ENCODE peak calls at places on chromosomes 2 and 18, in nine cellular contexts. One of them, this sample, is unnamed. For H3K9me3, the result is how much of the 10 kb centered on the place peaks cover.

GRCh38 chr18:30280861-30281470 is 761.6 kb downstream of the DSC3 start:
- DNase-seq in PC-3: peak
- DNase-seq in spleen: no peak
- DNase-seq in right cardiac atrium: no peak
- DNase-seq in lower lobe of right lung: no peak
- DNase-seq in tibial artery: no peak
- DNase-seq in heart right ventricle: no peak
- DNase-seq in AG04450: peak
- DNase-seq in A549: no peak
- DNase-seq in this sample: no peak

GRCh38 chr18:10320848-10321247 is 133.6 kb upstream of the APCDD1 start:
- DNase-seq in lower lobe of right lung: no peak
- DNase-seq in tibial artery: no peak
- DNase-seq in spleen: no peak
- DNase-seq in right cardiac atrium: no peak
- DNase-seq in AG04450: no peak
- DNase-seq in PC-3: no peak
- DNase-seq in heart right ventricle: no peak
- DNase-seq in A549: no peak
- DNase-seq in this sample: no peak

GRCh38 chr2:2699117-2699497 is 368.0 kb upstream of the MYT1L start:
- DNase-seq in PC-3: no peak
- DNase-seq in heart right ventricle: no peak
- DNase-seq in spleen: no peak
- DNase-seq in lower lobe of right lung: no peak
- DNase-seq in A549: no peak
- DNase-seq in right cardiac atrium: no peak
- DNase-seq in tibial artery: no peak
- DNase-seq in AG04450: no peak
- DNase-seq in this sample: no peak

GRCh38 chr2:8546319-8547283 is 135.3 kb upstream of the ID2 start:
- DNase-seq in A549: no peak
- DNase-seq in right cardiac atrium: no peak
- DNase-seq in lower lobe of right lung: peak
- DNase-seq in spleen: peak
- DNase-seq in AG04450: no peak
- DNase-seq in heart right ventricle: no peak
- DNase-seq in tibial artery: peak
- DNase-seq in PC-3: no peak
- DNase-seq in this sample: no peak

GRCh38 chr18:62837011-62837410 is 121.7 kb downstream of the PHLPP1 start:
- DNase-seq in PC-3: no peak
- DNase-seq in lower lobe of right lung: no peak
- DNase-seq in AG04450: no peak
- DNase-seq in spleen: no peak
- DNase-seq in A549: no peak
- DNase-seq in heart right ventricle: no peak
- DNase-seq in tibial artery: no peak
- DNase-seq in right cardiac atrium: no peak
- DNase-seq in this sample: no peak

GRCh38 chr2:206915136-206915535 is 24.2 kb upstream of the CPO start:
- DNase-seq in tibial artery: no peak
- DNase-seq in spleen: no peak
- DNase-seq in heart right ventricle: no peak
- DNase-seq in AG04450: peak
- DNase-seq in lower lobe of right lung: no peak
- DNase-seq in right cardiac atrium: no peak
- DNase-seq in A549: no peak
- DNase-seq in PC-3: peak
- DNase-seq in this sample: no peak

GRCh38 chr2:205032093-205032551 is 486.8 kb downstream of the PARD3B start:
- DNase-seq in AG04450: no peak
- DNase-seq in PC-3: no peak
- DNase-seq in lower lobe of right lung: no peak
- DNase-seq in heart right ventricle: no peak
- DNase-seq in A549: no peak
- DNase-seq in tibial artery: no peak
- DNase-seq in right cardiac atrium: no peak
- DNase-seq in spleen: no peak
- DNase-seq in this sample: no peak

GRCh38 chr2:229431331-229431954 is 160.4 kb upstream of the PID1 start:
- DNase-seq in spleen: no peak
- DNase-seq in AG04450: no peak
- DNase-seq in A549: no peak
- DNase-seq in PC-3: peak
- DNase-seq in right cardiac atrium: no peak
- DNase-seq in tibial artery: no peak
- DNase-seq in heart right ventricle: no peak
- DNase-seq in lower lobe of right lung: no peak
- DNase-seq in this sample: no peak

GRCh38 chr2:240225116-240225515 is 84.7 kb upstream of the OTOS start:
- DNase-seq in right cardiac atrium: no peak
- DNase-seq in spleen: peak
- DNase-seq in lower lobe of right lung: no peak
- DNase-seq in tibial artery: peak
- DNase-seq in A549: no peak
- DNase-seq in PC-3: no peak
- DNase-seq in heart right ventricle: no peak
- DNase-seq in AG04450: no peak
- DNase-seq in this sample: no peak

GRCh38 chr2:162266468-162266754 is 23.2 kb upstream of the FAP start:
- DNase-seq in tibial artery: no peak
- DNase-seq in lower lobe of right lung: no peak
- DNase-seq in heart right ventricle: no peak
- DNase-seq in PC-3: no peak
- DNase-seq in A549: no peak
- DNase-seq in right cardiac atrium: no peak
- DNase-seq in spleen: no peak
- DNase-seq in AG04450: no peak
- DNase-seq in this sample: no peak

GRCh38 chr2:145305854-145306253 is 785.9 kb upstream of the ZEB2 start:
- DNase-seq in right cardiac atrium: no peak
- DNase-seq in heart right ventricle: no peak
- DNase-seq in tibial artery: no peak
- DNase-seq in lower lobe of right lung: no peak
- DNase-seq in PC-3: no peak
- DNase-seq in A549: no peak
- DNase-seq in spleen: no peak
- DNase-seq in AG04450: no peak
- DNase-seq in this sample: no peak

GRCh38 chr2:40043191-40043590 is 264.1 kb upstream of the THUMPD2 start:
- DNase-seq in AG04450: no peak
- DNase-seq in A549: no peak
- DNase-seq in spleen: no peak
- DNase-seq in PC-3: no peak
- DNase-seq in heart right ventricle: no peak
- DNase-seq in lower lobe of right lung: no peak
- DNase-seq in right cardiac atrium: no peak
- DNase-seq in tibial artery: no peak
- DNase-seq in this sample: no peak

GRCh38 chr2:10432315-10433181 is 15.6 kb downstream of the ODC1 start:
- DNase-seq in lower lobe of right lung: peak
- DNase-seq in AG04450: no peak
- DNase-seq in heart right ventricle: no peak
- DNase-seq in A549: no peak
- DNase-seq in right cardiac atrium: peak
- DNase-seq in PC-3: no peak
- DNase-seq in spleen: peak
- DNase-seq in tibial artery: no peak
- DNase-seq in this sample: no peak

GRCh38 chr2:127165539-127165935 is 54.6 kb downstream of the CYP27C1 start:
- DNase-seq in spleen: peak
- DNase-seq in tibial artery: no peak
- DNase-seq in heart right ventricle: no peak
- DNase-seq in lower lobe of right lung: no peak
- DNase-seq in PC-3: no peak
- DNase-seq in A549: no peak
- DNase-seq in AG04450: no peak
- DNase-seq in right cardiac atrium: no peak
- DNase-seq in this sample: no peak

GRCh38 chr2:16222326-16222725 is 282.0 kb downstream of the MYCN start:
- DNase-seq in heart right ventricle: no peak
- DNase-seq in A549: no peak
- DNase-seq in AG04450: no peak
- DNase-seq in right cardiac atrium: no peak
- DNase-seq in PC-3: no peak
- DNase-seq in lower lobe of right lung: no peak
- DNase-seq in spleen: no peak
- DNase-seq in tibial artery: peak
- DNase-seq in this sample: no peak

GRCh38 chr2:172333206-172333605 is 94.2 kb upstream of the ITGA6 start:
- DNase-seq in right cardiac atrium: no peak
- DNase-seq in A549: no peak
- DNase-seq in tibial artery: no peak
- DNase-seq in spleen: no peak
- DNase-seq in heart right ventricle: no peak
- DNase-seq in PC-3: no peak
- DNase-seq in AG04450: no peak
- DNase-seq in lower lobe of right lung: no peak
- DNase-seq in this sample: no peak

GRCh38 chr2:85763831-85764230 is 10.0 kb downstream of the ATOH8 start:
- DNase-seq in spleen: no peak
- DNase-seq in PC-3: no peak
- DNase-seq in AG04450: no peak
- DNase-seq in tibial artery: no peak
- DNase-seq in A549: no peak
- DNase-seq in lower lobe of right lung: no peak
- DNase-seq in right cardiac atrium: peak
- DNase-seq in heart right ventricle: no peak
- DNase-seq in this sample: no peak

GRCh38 chr2:160911258-160911657 is 249.0 kb upstream of the TANK start:
- DNase-seq in tibial artery: no peak
- DNase-seq in lower lobe of right lung: no peak
- DNase-seq in right cardiac atrium: no peak
- DNase-seq in spleen: no peak
- DNase-seq in AG04450: no peak
- DNase-seq in heart right ventricle: no peak
- DNase-seq in PC-3: no peak
- DNase-seq in A549: no peak
- DNase-seq in this sample: no peak
- H3K27ac ChIP-seq in tibial artery: peak
- H3K27ac ChIP-seq in lower lobe of right lung: peak
- H3K27ac ChIP-seq in right cardiac atrium: no peak
- H3K27ac ChIP-seq in spleen: no peak
- H3K27ac ChIP-seq in AG04450: no peak
- H3K27ac ChIP-seq in heart right ventricle: peak
- H3K27ac ChIP-seq in PC-3: no peak
- H3K27ac ChIP-seq in A549: no peak
- H3K27ac ChIP-seq in this sample: no peak

GRCh38 chr2:65869286-65869685 is 436.9 kb upstream of the SPRED2 start:
- DNase-seq in lower lobe of right lung: no peak
- DNase-seq in spleen: no peak
- DNase-seq in tibial artery: no peak
- DNase-seq in heart right ventricle: no peak
- DNase-seq in A549: no peak
- DNase-seq in AG04450: no peak
- DNase-seq in right cardiac atrium: no peak
- DNase-seq in PC-3: no peak
- DNase-seq in this sample: no peak

GRCh38 chr2:65868177-65868576 is 435.8 kb upstream of the SPRED2 start:
- DNase-seq in spleen: no peak
- DNase-seq in lower lobe of right lung: no peak
- DNase-seq in tibial artery: no peak
- DNase-seq in PC-3: no peak
- DNase-seq in right cardiac atrium: no peak
- DNase-seq in heart right ventricle: no peak
- DNase-seq in A549: no peak
- DNase-seq in AG04450: no peak
- DNase-seq in this sample: no peak

DNA sequence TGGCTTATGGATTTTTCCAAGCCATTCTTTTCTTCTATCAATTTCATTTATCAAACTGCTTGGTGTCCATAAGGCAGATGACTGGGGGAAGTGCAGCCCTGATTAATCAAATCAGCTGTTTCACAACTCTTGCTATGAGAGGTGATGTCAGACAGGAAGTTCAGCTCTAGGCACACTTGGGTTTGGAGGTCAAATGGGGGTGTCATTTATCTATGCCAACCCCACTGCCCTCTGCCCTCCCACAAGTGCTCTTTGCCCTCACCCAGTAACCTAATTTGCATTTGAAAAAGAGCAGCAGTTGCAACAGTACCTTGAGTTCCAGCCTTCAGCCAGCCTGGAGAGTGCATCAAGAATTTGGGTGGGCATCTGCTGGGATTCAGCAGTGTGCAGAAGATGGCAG is 431.3 kb upstream of the SPRED2 start:
- DNase-seq in lower lobe of right lung: no peak
- DNase-seq in heart right ventricle: no peak
- DNase-seq in A549: no peak
- DNase-seq in tibial artery: no peak
- DNase-seq in spleen: no peak
- DNase-seq in AG04450: no peak
- DNase-seq in PC-3: no peak
- DNase-seq in right cardiac atrium: no peak
- DNase-seq in this sample: no peak
- H3K9me3 ChIP-seq in lower lobe of right lung: under half
- H3K9me3 ChIP-seq in heart right ventricle: under half
- H3K9me3 ChIP-seq in A549: under half
- H3K9me3 ChIP-seq in tibial artery: under half
- H3K9me3 ChIP-seq in spleen: under half
- H3K9me3 ChIP-seq in AG04450: under half
- H3K9me3 ChIP-seq in PC-3: under half
- H3K9me3 ChIP-seq in right cardiac atrium: under half
- H3K9me3 ChIP-seq in this sample: under half

DNA sequence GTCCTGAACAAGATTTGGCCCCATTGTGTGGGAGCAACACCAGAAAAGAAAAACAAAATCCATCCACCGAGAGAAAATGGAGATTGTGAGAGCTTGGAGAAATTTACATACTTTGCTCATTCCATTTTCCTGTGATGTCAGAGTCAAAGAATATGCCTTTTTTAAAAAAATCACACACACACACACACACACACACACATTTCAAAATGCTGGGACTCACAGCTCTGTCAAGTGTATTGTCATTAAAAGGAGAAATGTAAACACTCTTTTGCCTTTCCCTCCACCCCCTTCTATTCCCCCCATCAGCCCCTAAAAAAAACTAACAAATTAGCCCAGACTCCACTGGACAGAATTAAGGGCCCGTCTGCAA is 52.4 kb upstream of the CTAGE1 start:
- DNase-seq in heart right ventricle: no peak
- DNase-seq in A549: no peak
- DNase-seq in spleen: no peak
- DNase-seq in right cardiac atrium: no peak
- DNase-seq in AG04450: no peak
- DNase-seq in tibial artery: no peak
- DNase-seq in lower lobe of right lung: no peak
- DNase-seq in PC-3: no peak
- DNase-seq in this sample: no peak
- H3K27ac ChIP-seq in heart right ventricle: peak
- H3K27ac ChIP-seq in A549: peak
- H3K27ac ChIP-seq in spleen: no peak
- H3K27ac ChIP-seq in right cardiac atrium: peak
- H3K27ac ChIP-seq in AG04450: peak
- H3K27ac ChIP-seq in tibial artery: peak
- H3K27ac ChIP-seq in lower lobe of right lung: peak
- H3K27ac ChIP-seq in PC-3: peak
- H3K27ac ChIP-seq in this sample: no peak

DNA sequence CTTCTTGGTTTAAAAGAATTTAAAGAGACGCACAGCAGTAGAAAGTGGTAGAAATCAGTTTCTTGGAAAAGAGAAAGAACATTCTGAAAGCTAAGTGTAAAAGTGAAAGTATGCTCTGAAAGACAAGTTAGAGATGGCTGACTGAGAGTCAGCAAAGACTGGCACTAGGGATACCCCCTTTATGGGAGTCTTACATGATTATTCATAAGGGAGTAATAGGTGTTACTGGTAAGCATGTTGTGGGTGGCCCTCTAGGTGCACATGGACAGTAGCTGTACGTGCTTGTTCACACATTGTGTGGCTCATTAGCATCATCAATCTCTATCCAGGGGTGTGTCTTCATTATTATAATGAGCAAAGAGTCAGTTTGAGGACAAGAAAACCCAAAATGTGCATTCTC is 816.2 kb downstream of the CBLN2 start:
- DNase-seq in lower lobe of right lung: no peak
- DNase-seq in heart right ventricle: no peak
- DNase-seq in AG04450: no peak
- DNase-seq in spleen: no peak
- DNase-seq in A549: no peak
- DNase-seq in right cardiac atrium: no peak
- DNase-seq in PC-3: no peak
- DNase-seq in tibial artery: no peak
- DNase-seq in this sample: no peak
- H3K9me3 ChIP-seq in lower lobe of right lung: under half
- H3K9me3 ChIP-seq in heart right ventricle: under half
- H3K9me3 ChIP-seq in AG04450: under half
- H3K9me3 ChIP-seq in spleen: under half
- H3K9me3 ChIP-seq in A549: under half
- H3K9me3 ChIP-seq in right cardiac atrium: under half
- H3K9me3 ChIP-seq in PC-3: under half
- H3K9me3 ChIP-seq in tibial artery: under half
- H3K9me3 ChIP-seq in this sample: under half